ENCODE peak calls at places on chromosomes 1 and 21, in seven cellular contexts. E is NCI-H460; X is renal cortical epithelial cell; J is fibroblast of the conjunctiva; F is CD8-positive, alpha-beta memory T cell; P is NCI-H1417; Y is progenitor cell of endocrine pancreas. D is an unnamed sample.

GRCh38 chr1:209879539-209879938 is 51.8 kb downstream of the UTP25 start:
- DNase-seq in E (no peak), X (peak), J (no peak), F (no peak), P (peak), Y (no peak), D (no peak)

GRCh38 chr1:213821943-213822334 is 165.8 kb upstream of the PROX1 start:
- DNase-seq in E (no peak), X (no peak), J (no peak), F (no peak), P (no peak), Y (no peak), D (no peak)

GRCh38 chr1:171985639-171986038 is 144.3 kb downstream of the DNM3 start:
- DNase-seq in E (peak), X (no peak), J (no peak), F (no peak), P (no peak), Y (no peak), D (no peak)

GRCh38 chr1:107198581-107198980 is 57.7 kb downstream of the NTNG1 start:
- DNase-seq in E (no peak), X (no peak), J (no peak), F (no peak), P (no peak), Y (no peak), D (no peak)

GRCh38 chr1:9242338-9242969 is 7.9 kb downstream of the H6PD start:
- DNase-seq in E (no peak), X (peak), J (no peak), F (no peak), P (no peak), Y (no peak), D (no peak)

GRCh38 chr1:107609808-107610207 is 355.2 kb downstream of the VAV3 start:
- DNase-seq in E (no peak), X (peak), J (no peak), F (no peak), P (no peak), Y (no peak), D (no peak)

GRCh38 chr21:35150562-35151226 is 101.6 kb upstream of the RUNX1 start:
- DNase-seq in E (no peak), X (peak), J (no peak), F (no peak), P (no peak), Y (no peak), D (no peak)

GRCh38 chr1:200448034-200448762 is 38.4 kb upstream of the ZNF281 start:
- DNase-seq in E (no peak), X (no peak), J (no peak), F (no peak), P (no peak), Y (no peak), D (no peak)

GRCh38 chr1:228695015-228695955 is 40.0 kb upstream of the RHOU start:
- DNase-seq in E (no peak), X (peak), J (no peak), F (no peak), P (no peak), Y (no peak), D (no peak)

GRCh38 chr1:206663832-206664652 is 20.7 kb upstream of the MAPKAPK2 start:
- DNase-seq in E (peak), X (peak), J (peak), F (peak), P (peak), Y (peak), D (peak)

GRCh38 chr1:227934476-227935313 is 13.0 kb downstream of the WNT9A start:
- DNase-seq in E (peak), X (peak), J (peak), F (peak), P (no peak), Y (no peak), D (no peak)

GRCh38 chr21:28601708-28602107 is 391.0 kb downstream of the LTN1 start:
- DNase-seq in E (no peak), X (no peak), J (no peak), F (no peak), P (no peak), Y (no peak), D (no peak)

GRCh38 chr1:174875306-174875705 is 124.4 kb upstream of the CACYBP start:
- DNase-seq in E (no peak), X (peak), J (no peak), F (no peak), P (peak), Y (no peak), D (no peak)

GRCh38 chr1:2194319-2194897 is at the start of gene FAAP20:
- DNase-seq in E (no peak), X (no peak), J (no peak), F (no peak), P (peak), Y (no peak), D (no peak)

GRCh38 chr21:9780441-9780937 is 740.9 kb upstream of the TPTE start:
- DNase-seq in E (no peak), X (no peak), J (no peak), F (no peak), P (no peak), Y (no peak), D (no peak)

GRCh38 chr1:9922342-9922741 is 12.3 kb upstream of the CTNNBIP1 start:
- DNase-seq in E (no peak), X (no peak), J (no peak), F (no peak), P (peak), Y (no peak), D (no peak)

GRCh38 chr21:35988396-35989140 is 71.8 kb downstream of the SETD4 start:
- DNase-seq in E (no peak), X (no peak), J (no peak), F (no peak), P (no peak), Y (no peak), D (no peak)

GRCh38 chr1:176639136-176639535 is 176.2 kb downstream of the PAPPA2 start:
- DNase-seq in E (no peak), X (no peak), J (no peak), F (no peak), P (no peak), Y (no peak), D (no peak)

GRCh38 chr1:226541631-226542622 is 6.6 kb upstream of the STUM start:
- DNase-seq in E (no peak), X (peak), J (no peak), F (no peak), P (no peak), Y (no peak), D (no peak)

GRCh38 chr1:204894606-204895005 is 23.9 kb downstream of the NFASC start:
- DNase-seq in E (no peak), X (no peak), J (no peak), F (no peak), P (no peak), Y (no peak), D (no peak)

GRCh38 chr1:219092206-219092605 is 81.5 kb upstream of the LYPLAL1 start:
- DNase-seq in E (peak), X (no peak), J (peak), F (no peak), P (no peak), Y (no peak), D (no peak)

GRCh38 chr21:25995283-25995682 is 175.3 kb downstream of the APP start:
- DNase-seq in E (no peak), X (no peak), J (no peak), F (no peak), P (no peak), Y (no peak), D (no peak)

GRCh38 chr1:47317841-47318240 is 3.9 kb upstream of the STIL start:
- DNase-seq in E (no peak), X (peak), J (no peak), F (no peak), P (no peak), Y (no peak), D (no peak)

GRCh38 chr21:42141643-42142042 is 70.5 kb downstream of the UMODL1 start:
- DNase-seq in E (no peak), X (no peak), J (no peak), F (no peak), P (no peak), Y (no peak), D (peak)

GRCh38 chr1:43197343-43198127 is 25.4 kb downstream of the CFAP57 start:
- DNase-seq in E (no peak), X (no peak), J (no peak), F (no peak), P (no peak), Y (no peak), D (no peak)

GRCh38 chr1:57310992-57311790 is 112.7 kb downstream of the DAB1 start:
- DNase-seq in E (no peak), X (no peak), J (no peak), F (no peak), P (no peak), Y (no peak), D (no peak)

GRCh38 chr1:10597492-10597891 is 122.7 kb downstream of the PEX14 start:
- DNase-seq in E (no peak), X (no peak), J (no peak), F (no peak), P (no peak), Y (no peak), D (no peak)

GRCh38 chr21:32448803-32449594 is 36.5 kb downstream of the EVA1C start:
- DNase-seq in E (no peak), X (no peak), J (no peak), F (no peak), P (no peak), Y (no peak), D (no peak)

GRCh38 chr1:64896546-64896945 is 69.8 kb downstream of the JAK1 start:
- DNase-seq in E (no peak), X (peak), J (no peak), F (no peak), P (no peak), Y (no peak), D (no peak)

GRCh38 chr1:228336308-228337030 is 70.2 kb downstream of the TRIM11 start:
- DNase-seq in E (no peak), X (no peak), J (no peak), F (peak), P (no peak), Y (no peak), D (peak)

D was measured in spleen.